ENCODE peak calls at places on chromosomes 3 and 15, in ten cellular contexts. One of them, this sample, is unnamed.

GRCh38 chr3:84547971-84548970 is 410.5 kb upstream of the CADM2 start:
- DNase-seq in RPMI8226: peak
- DNase-seq in fibroblast of lung: peak
- DNase-seq in NCI-H146: peak
- DNase-seq in iris pigment epithelial cell: peak
- DNase-seq in H54: peak
- DNase-seq in activated CD4-positive, alpha-beta memory T cell treated with anti-CD3 and anti-CD28 coated beads, Interleukin-2, amount 10 ng/mL, durations not matched to agents 7 days and 5 days: no peak
- DNase-seq in activated naive CD8-positive, alpha-beta T cell treated with anti-CD3 and anti-CD28 coated beads, Interleukin-2, amount 50 U/mL, for 24 hours: no peak
- DNase-seq in CD4-positive, alpha-beta T cell: no peak
- DNase-seq in GM23248: peak
- DNase-seq in this sample: no peak

GRCh38 chr3:52527732-52528595 is 5.7 kb downstream of the NT5DC2 start:
- DNase-seq in fibroblast of lung: no peak
- DNase-seq in RPMI8226: no peak
- DNase-seq in activated CD4-positive, alpha-beta memory T cell treated with anti-CD3 and anti-CD28 coated beads, Interleukin-2, amount 10 ng/mL, durations not matched to agents 7 days and 5 days: no peak
- DNase-seq in H54: no peak
- DNase-seq in CD4-positive, alpha-beta T cell: no peak
- DNase-seq in NCI-H146: no peak
- DNase-seq in activated naive CD8-positive, alpha-beta T cell treated with anti-CD3 and anti-CD28 coated beads, Interleukin-2, amount 50 U/mL, for 24 hours: no peak
- DNase-seq in GM23248: no peak
- DNase-seq in iris pigment epithelial cell: no peak
- DNase-seq in this sample: no peak

GRCh38 chr3:124346487-124346886 is 354.6 kb upstream of the ROPN1 start:
- DNase-seq in fibroblast of lung: no peak
- DNase-seq in iris pigment epithelial cell: no peak
- DNase-seq in CD4-positive, alpha-beta T cell: no peak
- DNase-seq in H54: no peak
- DNase-seq in activated naive CD8-positive, alpha-beta T cell treated with anti-CD3 and anti-CD28 coated beads, Interleukin-2, amount 50 U/mL, for 24 hours: no peak
- DNase-seq in GM23248: no peak
- DNase-seq in NCI-H146: no peak
- DNase-seq in activated CD4-positive, alpha-beta memory T cell treated with anti-CD3 and anti-CD28 coated beads, Interleukin-2, amount 10 ng/mL, durations not matched to agents 7 days and 5 days: no peak
- DNase-seq in RPMI8226: no peak
- DNase-seq in this sample: no peak

GRCh38 chr3:185200639-185201038 is 47.8 kb upstream of the C3orf70 start:
- DNase-seq in NCI-H146: no peak
- DNase-seq in GM23248: peak
- DNase-seq in H54: peak
- DNase-seq in CD4-positive, alpha-beta T cell: no peak
- DNase-seq in activated CD4-positive, alpha-beta memory T cell treated with anti-CD3 and anti-CD28 coated beads, Interleukin-2, amount 10 ng/mL, durations not matched to agents 7 days and 5 days: no peak
- DNase-seq in iris pigment epithelial cell: peak
- DNase-seq in fibroblast of lung: peak
- DNase-seq in activated naive CD8-positive, alpha-beta T cell treated with anti-CD3 and anti-CD28 coated beads, Interleukin-2, amount 50 U/mL, for 24 hours: no peak
- DNase-seq in RPMI8226: no peak
- DNase-seq in this sample: no peak

GRCh38 chr15:56943398-56943797 is 25.0 kb downstream of the TCF12 start:
- DNase-seq in fibroblast of lung: no peak
- DNase-seq in activated CD4-positive, alpha-beta memory T cell treated with anti-CD3 and anti-CD28 coated beads, Interleukin-2, amount 10 ng/mL, durations not matched to agents 7 days and 5 days: no peak
- DNase-seq in NCI-H146: no peak
- DNase-seq in RPMI8226: no peak
- DNase-seq in CD4-positive, alpha-beta T cell: no peak
- DNase-seq in H54: no peak
- DNase-seq in GM23248: peak
- DNase-seq in iris pigment epithelial cell: peak
- DNase-seq in activated naive CD8-positive, alpha-beta T cell treated with anti-CD3 and anti-CD28 coated beads, Interleukin-2, amount 50 U/mL, for 24 hours: no peak
- DNase-seq in this sample: no peak

GRCh38 chr3:15204005-15204404 is 2.0 kb upstream of the CAPN7 start:
- DNase-seq in iris pigment epithelial cell: peak
- DNase-seq in CD4-positive, alpha-beta T cell: no peak
- DNase-seq in H54: peak
- DNase-seq in NCI-H146: no peak
- DNase-seq in GM23248: peak
- DNase-seq in fibroblast of lung: peak
- DNase-seq in RPMI8226: no peak
- DNase-seq in activated CD4-positive, alpha-beta memory T cell treated with anti-CD3 and anti-CD28 coated beads, Interleukin-2, amount 10 ng/mL, durations not matched to agents 7 days and 5 days: no peak
- DNase-seq in activated naive CD8-positive, alpha-beta T cell treated with anti-CD3 and anti-CD28 coated beads, Interleukin-2, amount 50 U/mL, for 24 hours: no peak
- DNase-seq in this sample: no peak

GRCh38 chr3:161274691-161275298 is 53.7 kb downstream of the NMD3 start:
- DNase-seq in activated CD4-positive, alpha-beta memory T cell treated with anti-CD3 and anti-CD28 coated beads, Interleukin-2, amount 10 ng/mL, durations not matched to agents 7 days and 5 days: peak
- DNase-seq in NCI-H146: peak
- DNase-seq in activated naive CD8-positive, alpha-beta T cell treated with anti-CD3 and anti-CD28 coated beads, Interleukin-2, amount 50 U/mL, for 24 hours: peak
- DNase-seq in CD4-positive, alpha-beta T cell: no peak
- DNase-seq in RPMI8226: peak
- DNase-seq in GM23248: peak
- DNase-seq in iris pigment epithelial cell: peak
- DNase-seq in H54: peak
- DNase-seq in fibroblast of lung: peak
- DNase-seq in this sample: peak

GRCh38 chr15:88247914-88248313 is 8.6 kb downstream of the NTRK3 start:
- DNase-seq in activated naive CD8-positive, alpha-beta T cell treated with anti-CD3 and anti-CD28 coated beads, Interleukin-2, amount 50 U/mL, for 24 hours: no peak
- DNase-seq in iris pigment epithelial cell: no peak
- DNase-seq in CD4-positive, alpha-beta T cell: no peak
- DNase-seq in H54: no peak
- DNase-seq in activated CD4-positive, alpha-beta memory T cell treated with anti-CD3 and anti-CD28 coated beads, Interleukin-2, amount 10 ng/mL, durations not matched to agents 7 days and 5 days: no peak
- DNase-seq in RPMI8226: peak
- DNase-seq in fibroblast of lung: no peak
- DNase-seq in GM23248: no peak
- DNase-seq in NCI-H146: no peak
- DNase-seq in this sample: no peak

GRCh38 chr3:117811797-117812196 is 1102.2 kb downstream of the TUSC7 start:
- DNase-seq in NCI-H146: no peak
- DNase-seq in H54: no peak
- DNase-seq in activated naive CD8-positive, alpha-beta T cell treated with anti-CD3 and anti-CD28 coated beads, Interleukin-2, amount 50 U/mL, for 24 hours: no peak
- DNase-seq in GM23248: no peak
- DNase-seq in iris pigment epithelial cell: no peak
- DNase-seq in fibroblast of lung: no peak
- DNase-seq in RPMI8226: no peak
- DNase-seq in activated CD4-positive, alpha-beta memory T cell treated with anti-CD3 and anti-CD28 coated beads, Interleukin-2, amount 10 ng/mL, durations not matched to agents 7 days and 5 days: no peak
- DNase-seq in CD4-positive, alpha-beta T cell: no peak
- DNase-seq in this sample: no peak

GRCh38 chr3:125220681-125221429 is 8.3 kb upstream of the SLC12A8 start:
- DNase-seq in CD4-positive, alpha-beta T cell: no peak
- DNase-seq in NCI-H146: no peak
- DNase-seq in H54: no peak
- DNase-seq in activated CD4-positive, alpha-beta memory T cell treated with anti-CD3 and anti-CD28 coated beads, Interleukin-2, amount 10 ng/mL, durations not matched to agents 7 days and 5 days: no peak
- DNase-seq in iris pigment epithelial cell: peak
- DNase-seq in RPMI8226: no peak
- DNase-seq in fibroblast of lung: peak
- DNase-seq in activated naive CD8-positive, alpha-beta T cell treated with anti-CD3 and anti-CD28 coated beads, Interleukin-2, amount 50 U/mL, for 24 hours: no peak
- DNase-seq in GM23248: peak
- DNase-seq in this sample: no peak

GRCh38 chr3:24199775-24200247 is 254.7 kb downstream of the NR1D2 start:
- DNase-seq in GM23248: peak
- DNase-seq in activated naive CD8-positive, alpha-beta T cell treated with anti-CD3 and anti-CD28 coated beads, Interleukin-2, amount 50 U/mL, for 24 hours: no peak
- DNase-seq in fibroblast of lung: peak
- DNase-seq in CD4-positive, alpha-beta T cell: no peak
- DNase-seq in iris pigment epithelial cell: peak
- DNase-seq in RPMI8226: no peak
- DNase-seq in activated CD4-positive, alpha-beta memory T cell treated with anti-CD3 and anti-CD28 coated beads, Interleukin-2, amount 10 ng/mL, durations not matched to agents 7 days and 5 days: no peak
- DNase-seq in H54: no peak
- DNase-seq in NCI-H146: no peak
- DNase-seq in this sample: no peak

GRCh38 chr15:77030928-77031375 is 36.0 kb downstream of the PSTPIP1 start:
- DNase-seq in activated naive CD8-positive, alpha-beta T cell treated with anti-CD3 and anti-CD28 coated beads, Interleukin-2, amount 50 U/mL, for 24 hours: no peak
- DNase-seq in CD4-positive, alpha-beta T cell: no peak
- DNase-seq in RPMI8226: no peak
- DNase-seq in activated CD4-positive, alpha-beta memory T cell treated with anti-CD3 and anti-CD28 coated beads, Interleukin-2, amount 10 ng/mL, durations not matched to agents 7 days and 5 days: peak
- DNase-seq in GM23248: no peak
- DNase-seq in iris pigment epithelial cell: no peak
- DNase-seq in NCI-H146: no peak
- DNase-seq in fibroblast of lung: no peak
- DNase-seq in H54: no peak
- DNase-seq in this sample: no peak

GRCh38 chr15:61275901-61276300 is 46.8 kb upstream of the RORA start:
- DNase-seq in activated CD4-positive, alpha-beta memory T cell treated with anti-CD3 and anti-CD28 coated beads, Interleukin-2, amount 10 ng/mL, durations not matched to agents 7 days and 5 days: no peak
- DNase-seq in iris pigment epithelial cell: no peak
- DNase-seq in activated naive CD8-positive, alpha-beta T cell treated with anti-CD3 and anti-CD28 coated beads, Interleukin-2, amount 50 U/mL, for 24 hours: no peak
- DNase-seq in NCI-H146: peak
- DNase-seq in fibroblast of lung: no peak
- DNase-seq in GM23248: no peak
- DNase-seq in RPMI8226: peak
- DNase-seq in H54: no peak
- DNase-seq in CD4-positive, alpha-beta T cell: no peak
- DNase-seq in this sample: peak

GRCh38 chr15:65264877-65265430 is 21.7 kb downstream of the PARP16 start:
- DNase-seq in GM23248: no peak
- DNase-seq in CD4-positive, alpha-beta T cell: no peak
- DNase-seq in activated naive CD8-positive, alpha-beta T cell treated with anti-CD3 and anti-CD28 coated beads, Interleukin-2, amount 50 U/mL, for 24 hours: no peak
- DNase-seq in H54: no peak
- DNase-seq in iris pigment epithelial cell: no peak
- DNase-seq in activated CD4-positive, alpha-beta memory T cell treated with anti-CD3 and anti-CD28 coated beads, Interleukin-2, amount 10 ng/mL, durations not matched to agents 7 days and 5 days: no peak
- DNase-seq in RPMI8226: no peak
- DNase-seq in fibroblast of lung: no peak
- DNase-seq in NCI-H146: no peak
- DNase-seq in this sample: no peak

GRCh38 chr3:47343471-47343971 is 37.3 kb upstream of the PTPN23 start:
- DNase-seq in activated naive CD8-positive, alpha-beta T cell treated with anti-CD3 and anti-CD28 coated beads, Interleukin-2, amount 50 U/mL, for 24 hours: no peak
- DNase-seq in H54: no peak
- DNase-seq in fibroblast of lung: no peak
- DNase-seq in iris pigment epithelial cell: no peak
- DNase-seq in RPMI8226: no peak
- DNase-seq in GM23248: no peak
- DNase-seq in activated CD4-positive, alpha-beta memory T cell treated with anti-CD3 and anti-CD28 coated beads, Interleukin-2, amount 10 ng/mL, durations not matched to agents 7 days and 5 days: no peak
- DNase-seq in NCI-H146: no peak
- DNase-seq in CD4-positive, alpha-beta T cell: no peak
- DNase-seq in this sample: no peak

GRCh38 chr3:143973352-143974021 is 1.9 kb downstream of the DIPK2A start:
- DNase-seq in fibroblast of lung: peak
- DNase-seq in iris pigment epithelial cell: peak
- DNase-seq in H54: no peak
- DNase-seq in activated naive CD8-positive, alpha-beta T cell treated with anti-CD3 and anti-CD28 coated beads, Interleukin-2, amount 50 U/mL, for 24 hours: no peak
- DNase-seq in activated CD4-positive, alpha-beta memory T cell treated with anti-CD3 and anti-CD28 coated beads, Interleukin-2, amount 10 ng/mL, durations not matched to agents 7 days and 5 days: no peak
- DNase-seq in NCI-H146: peak
- DNase-seq in RPMI8226: peak
- DNase-seq in CD4-positive, alpha-beta T cell: no peak
- DNase-seq in GM23248: peak
- DNase-seq in this sample: peak

GRCh38 chr3:13818919-13819318 is 61.0 kb downstream of the WNT7A start:
- DNase-seq in activated CD4-positive, alpha-beta memory T cell treated with anti-CD3 and anti-CD28 coated beads, Interleukin-2, amount 10 ng/mL, durations not matched to agents 7 days and 5 days: no peak
- DNase-seq in NCI-H146: no peak
- DNase-seq in RPMI8226: peak
- DNase-seq in fibroblast of lung: no peak
- DNase-seq in CD4-positive, alpha-beta T cell: no peak
- DNase-seq in H54: no peak
- DNase-seq in iris pigment epithelial cell: no peak
- DNase-seq in activated naive CD8-positive, alpha-beta T cell treated with anti-CD3 and anti-CD28 coated beads, Interleukin-2, amount 50 U/mL, for 24 hours: no peak
- DNase-seq in GM23248: no peak
- DNase-seq in this sample: no peak

GRCh38 chr15:83320404-83320803 is 35.9 kb upstream of the BNC1 start:
- DNase-seq in RPMI8226: no peak
- DNase-seq in activated naive CD8-positive, alpha-beta T cell treated with anti-CD3 and anti-CD28 coated beads, Interleukin-2, amount 50 U/mL, for 24 hours: no peak
- DNase-seq in H54: no peak
- DNase-seq in GM23248: peak
- DNase-seq in fibroblast of lung: peak
- DNase-seq in NCI-H146: no peak
- DNase-seq in CD4-positive, alpha-beta T cell: no peak
- DNase-seq in iris pigment epithelial cell: peak
- DNase-seq in activated CD4-positive, alpha-beta memory T cell treated with anti-CD3 and anti-CD28 coated beads, Interleukin-2, amount 10 ng/mL, durations not matched to agents 7 days and 5 days: no peak
- DNase-seq in this sample: no peak

GRCh38 chr3:36244728-36245127 is 135.6 kb upstream of the STAC start:
- DNase-seq in activated CD4-positive, alpha-beta memory T cell treated with anti-CD3 and anti-CD28 coated beads, Interleukin-2, amount 10 ng/mL, durations not matched to agents 7 days and 5 days: no peak
- DNase-seq in iris pigment epithelial cell: peak
- DNase-seq in CD4-positive, alpha-beta T cell: no peak
- DNase-seq in activated naive CD8-positive, alpha-beta T cell treated with anti-CD3 and anti-CD28 coated beads, Interleukin-2, amount 50 U/mL, for 24 hours: no peak
- DNase-seq in H54: peak
- DNase-seq in RPMI8226: no peak
- DNase-seq in NCI-H146: no peak
- DNase-seq in fibroblast of lung: peak
- DNase-seq in GM23248: peak
- DNase-seq in this sample: no peak

GRCh38 chr15:74011610-74012009 is 17.1 kb downstream of the PML start:
- DNase-seq in fibroblast of lung: peak
- DNase-seq in activated CD4-positive, alpha-beta memory T cell treated with anti-CD3 and anti-CD28 coated beads, Interleukin-2, amount 10 ng/mL, durations not matched to agents 7 days and 5 days: no peak
- DNase-seq in H54: no peak
- DNase-seq in RPMI8226: no peak
- DNase-seq in iris pigment epithelial cell: no peak
- DNase-seq in GM23248: peak
- DNase-seq in CD4-positive, alpha-beta T cell: no peak
- DNase-seq in NCI-H146: no peak
- DNase-seq in activated naive CD8-positive, alpha-beta T cell treated with anti-CD3 and anti-CD28 coated beads, Interleukin-2, amount 50 U/mL, for 24 hours: no peak
- DNase-seq in this sample: no peak

GRCh38 chr15:65948352-65948751 is 79.1 kb downstream of the RAB11A start:
- DNase-seq in GM23248: no peak
- DNase-seq in NCI-H146: no peak
- DNase-seq in fibroblast of lung: no peak
- DNase-seq in RPMI8226: no peak
- DNase-seq in activated CD4-positive, alpha-beta memory T cell treated with anti-CD3 and anti-CD28 coated beads, Interleukin-2, amount 10 ng/mL, durations not matched to agents 7 days and 5 days: no peak
- DNase-seq in iris pigment epithelial cell: no peak
- DNase-seq in H54: no peak
- DNase-seq in activated naive CD8-positive, alpha-beta T cell treated with anti-CD3 and anti-CD28 coated beads, Interleukin-2, amount 50 U/mL, for 24 hours: no peak
- DNase-seq in CD4-positive, alpha-beta T cell: no peak
- DNase-seq in this sample: no peak

This sample was measured in NCI-H345.